ENCODE peak calls at places on chromosomes 11 and 22, in nine cellular contexts. C, X, W, L, Z, Q, T, P and O are unnamed samples.

GRCh38 chr11:94543695-94544581 is at the start of gene FUT4:
- DNase-seq in T (peak), L (no peak), X (peak), Q (peak), C (peak), P (peak), W (peak), Z (peak), O (peak)

GRCh38 chr22:49995059-49995412 is 17.5 kb downstream of the IL17REL start:
- DNase-seq in X (no peak), T (no peak), C (no peak), Z (no peak), W (no peak), Q (no peak), P (no peak), L (no peak), O (no peak)

GRCh38 chr22:46083383-46084350 is 66.7 kb upstream of the PPARA start:
- DNase-seq in P (no peak), C (no peak), T (no peak), X (no peak), W (no peak), Q (no peak), L (no peak), Z (no peak), O (no peak)

GRCh38 chr11:107591446-107592236 is 694 bp downstream of the ELMOD1 start:
- DNase-seq in Q (no peak), L (no peak), X (peak), Z (peak), W (peak), P (peak), C (peak), T (peak), O (no peak)

GRCh38 chr11:15035283-15035682 is 38.1 kb upstream of the CALCB start:
- DNase-seq in C (no peak), L (no peak), T (no peak), P (no peak), Z (no peak), Q (no peak), X (no peak), W (no peak), O (no peak)

GRCh38 chr22:42773161-42773560 is 52.5 kb upstream of the A4GALT start:
- DNase-seq in Z (no peak), Q (no peak), X (no peak), W (no peak), P (no peak), C (no peak), T (no peak), L (no peak), O (no peak)

GRCh38 chr11:117819096-117820040 is 5.2 kb downstream of the FXYD2 start:
- DNase-seq in Q (no peak), X (peak), W (no peak), C (no peak), L (no peak), Z (peak), P (peak), T (peak), O (peak)

GRCh38 chr11:35376613-35377012 is 42.7 kb downstream of the SLC1A2 start:
- DNase-seq in Z (no peak), C (no peak), X (no peak), P (no peak), T (no peak), Q (no peak), L (no peak), W (no peak), O (peak)

GRCh38 chr11:31477528-31478255 is 31.7 kb downstream of the IMMP1L start:
- DNase-seq in C (no peak), W (no peak), T (no peak), L (no peak), Z (no peak), Q (no peak), P (no peak), X (no peak), O (no peak)

GRCh38 chr11:4071828-4072421 is 22.7 kb upstream of the RRM1 start:
- DNase-seq in L (no peak), T (peak), W (no peak), Q (no peak), Z (no peak), X (peak), C (no peak), P (no peak), O (no peak)

GRCh38 chr11:8717876-8718753 is 35.5 kb downstream of the RPL27A start:
- DNase-seq in P (peak), L (peak), Q (no peak), T (no peak), C (no peak), W (no peak), Z (no peak), X (no peak), O (peak)

GRCh38 chr11:12502041-12502440 is 124.7 kb downstream of the PARVA start:
- DNase-seq in P (peak), W (no peak), X (no peak), Q (no peak), Z (no peak), L (no peak), C (no peak), T (no peak), O (peak)

GRCh38 chr11:47389577-47390072 is 11.3 kb upstream of the SPI1 start:
- DNase-seq in X (no peak), T (no peak), P (no peak), W (no peak), Q (no peak), C (no peak), L (no peak), Z (no peak), O (no peak)

GRCh38 chr11:63573881-63574855 is 11.0 kb upstream of the PLAAT2 start:
- DNase-seq in Q (peak), L (no peak), C (peak), W (peak), Z (no peak), P (peak), T (peak), X (peak), O (peak)

GRCh38 chr11:8206251-8207079 is 37.6 kb upstream of the RIC3 start:
- DNase-seq in Q (peak), L (peak), T (no peak), W (no peak), C (no peak), X (peak), P (no peak), Z (no peak), O (no peak)

GRCh38 chr11:115607621-115608191 is 103.5 kb upstream of the CADM1 start:
- DNase-seq in L (no peak), X (no peak), Q (no peak), T (no peak), P (no peak), Z (no peak), C (no peak), W (no peak), O (peak)

GRCh38 chr22:50607366-50608020 is 6.9 kb downstream of the MAPK8IP2 start:
- DNase-seq in W (no peak), T (no peak), Q (no peak), Z (no peak), X (no peak), P (no peak), C (no peak), L (no peak), O (no peak)

GRCh38 chr11:9617960-9618359 is 44.5 kb downstream of the WEE1 start:
- DNase-seq in W (no peak), X (no peak), L (no peak), T (no peak), Q (no peak), P (peak), C (no peak), Z (no peak), O (no peak)